ENCODE peak calls at places on chromosomes 6 and 20, in eight cellular contexts. A, O, X, Z, K, P, Y and M are unnamed samples.
A peak's percentile ranks its signal among the peaks of the same experiment; 100 is the strongest.

GRCh38 chr6:28710466-28711191 is 184.9 kb downstream of the GPX5 start:
- DNase-seq in O (no peak), K (no peak), P (no peak), A (peak; percentile 44), Z (no peak), Y (no peak), X (no peak), M (no peak)

GRCh38 chr6:6976193-6976592 is 131.6 kb upstream of the RREB1 start:
- DNase-seq in Z (no peak), P (no peak), A (no peak), O (no peak), X (no peak), Y (no peak), K (no peak), M (no peak)

GRCh38 chr6:19153270-19153980 is 683.7 kb upstream of the ID4 start:
- DNase-seq in Y (peak; percentile 48), P (no peak), K (no peak), Z (no peak), X (no peak), O (no peak), A (no peak), M (no peak)

GRCh38 chr6:23081701-23082100 is 512.3 kb downstream of the HDGFL1 start:
- DNase-seq in O (no peak), Y (no peak), P (no peak), X (no peak), K (no peak), Z (no peak), A (no peak), M (no peak)

GRCh38 chr6:2914318-2914660 is 11.2 kb upstream of the SERPINB9 start:
- DNase-seq in P (no peak), Z (no peak), X (no peak), A (no peak), K (no peak), O (no peak), Y (no peak), M (no peak)

GRCh38 chr20:4811661-4812181 is 90.0 kb downstream of the PRND start:
- DNase-seq in P (peak; percentile 81), O (no peak), Y (peak; percentile 91), K (no peak), A (no peak), X (no peak), Z (peak; percentile 48), M (no peak)

GRCh38 chr6:116410945-116411623 is 40.3 kb downstream of the DSE start:
- DNase-seq in X (no peak), K (no peak), Y (no peak), Z (no peak), P (no peak), O (no peak), A (no peak), M (no peak)

GRCh38 chr6:138182939-138183791 is 21.4 kb downstream of the ARFGEF3 start:
- DNase-seq in K (no peak), Y (no peak), A (no peak), Z (no peak), X (no peak), P (no peak), O (no peak), M (no peak)

GRCh38 chr6:105879902-105880547 is 206.1 kb upstream of the PRDM1 start:
- DNase-seq in K (no peak), X (no peak), O (no peak), A (no peak), Y (no peak), Z (no peak), P (peak; percentile 79), M (no peak)